ENCODE peak calls at places on chromosomes 16 and 17, in four cellular contexts. M, S, L and C are unnamed samples.
A peak's percentile ranks its signal among the peaks of the same experiment; 100 is the strongest.

GRCh38 chr17:36945160-36945559 is 3.6 kb upstream of the AATF start:
- DNase-seq in M (no peak), S (no peak), L (no peak), C (no peak)

GRCh38 chr17:31674305-31674704 is 184.7 kb downstream of the COPRS start:
- DNase-seq in M (no peak), S (no peak), L (no peak), C (no peak)

GRCh38 chr16:72400257-72401078 is 228.5 kb upstream of the PMFBP1 start:
- DNase-seq in M (no peak), S (no peak), L (peak; percentile 12), C (peak; percentile 23)

GRCh38 chr17:31349454-31349853 is 28.0 kb upstream of the EVI2A start:
- DNase-seq in M (no peak), S (no peak), L (no peak), C (no peak)

GRCh38 chr16:84243732-84244131 is 3.9 kb upstream of the KCNG4 start:
- DNase-seq in M (no peak), S (no peak), L (no peak), C (no peak)

GRCh38 chr16:66516172-66516807 is 33.6 kb downstream of the TK2 start:
- DNase-seq in M (no peak), S (no peak), L (no peak), C (no peak)

GRCh38 chr17:17239832-17240231 is 2.9 kb upstream of the FLCN start:
- DNase-seq in M (no peak), S (no peak), L (no peak), C (no peak)

GRCh38 chr17:3531266-3532101 is 26.1 kb downstream of the TRPV3 start:
- DNase-seq in M (no peak), S (peak; percentile 66), L (no peak), C (no peak)

GRCh38 chr17:19485800-19486340 is 47.8 kb upstream of the SLC47A1 start:
- DNase-seq in M (no peak), S (no peak), L (no peak), C (peak; percentile 55)

GRCh38 chr16:75105306-75106061 is 11.1 kb downstream of the LDHD start:
- DNase-seq in M (peak; percentile 77), S (peak; percentile 82), L (no peak), C (no peak)

GRCh38 chr16:12729448-12729847 is 74.2 kb downstream of the CPPED1 start:
- DNase-seq in M (no peak), S (no peak), L (no peak), C (no peak)

GRCh38 chr17:9529033-9529748 is 46.4 kb downstream of the STX8 start:
- DNase-seq in M (no peak), S (no peak), L (no peak), C (no peak)

GRCh38 chr16:66409156-66409555 is 17.9 kb upstream of the BEAN1 start:
- DNase-seq in M (no peak), S (no peak), L (no peak), C (no peak)

GRCh38 chr17:31074772-31075538 is 19.8 kb upstream of the NF1 start:
- DNase-seq in M (no peak), S (no peak), L (no peak), C (no peak)

GRCh38 chr17:42049834-42050359 is 504 bp downstream of the C17orf113 start:
- DNase-seq in M (no peak), S (no peak), L (no peak), C (no peak)

GRCh38 chr17:20191066-20191465 is 181.9 kb downstream of the SPECC1 start:
- DNase-seq in M (no peak), S (no peak), L (no peak), C (no peak)

GRCh38 chr17:5785867-5786509 is 201.7 kb upstream of the NLRP1 start:
- DNase-seq in M (no peak), S (no peak), L (no peak), C (no peak)

GRCh38 chr17:48587276-48588073 is 2.6 kb downstream of the HOXB3 start:
- DNase-seq in M (no peak), S (no peak), L (no peak), C (no peak)

GRCh38 chr16:75946058-75946457 is 219.8 kb upstream of the CPHXL start:
- DNase-seq in M (no peak), S (no peak), L (no peak), C (no peak)

DNA sequence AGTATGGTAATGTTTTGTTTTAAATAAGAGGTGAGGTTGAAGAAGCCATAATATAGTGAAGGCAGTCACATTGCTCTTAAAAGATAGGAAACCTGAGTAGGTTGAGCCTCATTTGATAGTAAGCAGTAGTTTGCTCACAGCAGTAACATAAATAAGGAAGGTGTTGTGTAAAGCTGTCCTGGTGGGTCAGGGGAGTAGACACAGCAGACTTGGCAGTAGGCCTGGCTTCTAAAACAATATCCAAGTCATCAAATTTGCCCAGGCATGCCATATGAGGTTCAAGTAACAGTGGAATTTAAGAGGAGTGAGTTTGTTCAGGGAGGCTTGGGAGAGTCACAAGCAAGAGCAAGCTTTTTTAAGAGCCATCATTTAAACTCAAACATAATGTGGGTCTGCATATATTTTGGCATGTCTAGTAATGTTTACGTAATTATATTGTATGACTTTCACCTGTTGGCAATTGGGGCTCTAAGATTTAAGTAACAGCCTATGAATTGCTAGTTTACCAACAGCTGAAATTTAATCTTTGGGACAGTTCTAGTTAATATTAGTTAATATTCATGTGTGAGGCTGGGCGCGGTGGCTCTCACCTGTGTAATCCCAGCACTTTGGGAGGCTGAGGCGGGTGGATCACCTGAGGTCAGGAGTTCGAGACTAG is 6.6 kb downstream of the NFATC3 start:
- DNase-seq in M (no peak), S (no peak), L (peak; percentile 52), C (no peak)
- H3K4me3 ChIP-seq in M (no peak overlapping the region), S (no peak overlapping the region), L (no peak overlapping the region), C (no peak overlapping the region)

GRCh38 chr17:7745748-7746470 is 28.4 kb downstream of the DNAH2 start:
- DNase-seq in M (peak; percentile 50), S (no peak), L (no peak), C (no peak)
- TF ChIP-seq CTCF in M (no peak), S (no peak), L (no peak), C (no peak)

DNA sequence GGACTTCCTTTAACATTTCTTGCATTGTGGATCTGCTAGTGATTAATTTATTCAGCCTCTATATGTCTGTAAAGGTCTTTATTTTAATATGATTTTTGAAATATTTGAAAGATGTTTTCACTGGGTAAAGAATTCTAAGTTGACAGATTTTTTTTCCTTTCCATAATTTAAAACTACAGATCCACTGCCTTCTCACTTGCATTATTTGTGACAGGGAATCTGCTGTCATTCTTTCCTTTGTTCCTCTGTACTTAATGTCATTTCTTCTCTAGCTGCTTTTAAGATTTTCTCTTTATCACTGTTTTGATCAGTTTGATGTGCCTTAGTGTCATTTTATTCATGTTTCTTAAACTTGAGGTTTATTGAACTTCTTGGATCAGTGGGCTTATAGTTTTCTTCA is 159.9 kb downstream of the CYB561 start:
- DNase-seq in M (no peak), S (no peak), L (no peak), C (no peak)
- H3K9me3 ChIP-seq in M (peaks cover 6% of the 10 kb centered on the region), S (peaks cover 31% of the 10 kb centered on the region), L (no peaks in the 10 kb centered on the region), C (peaks cover 17% of the 10 kb centered on the region)

GRCh38 chr16:89243664-89244063 is 26.2 kb downstream of the ZNF778 start:
- DNase-seq in M (no peak), S (no peak), L (no peak), C (no peak)

GRCh38 chr16:89246383-89246902 is 28.9 kb downstream of the ZNF778 start:
- DNase-seq in M (no peak), S (no peak), L (no peak), C (no peak)

GRCh38 chr16:89246903-89247733 is 29.6 kb downstream of the ZNF778 start:
- DNase-seq in M (peak; percentile 85), S (peak; percentile 88), L (peak; percentile 91), C (peak; percentile 89)

GRCh38 chr16:89244754-89245153 is 27.3 kb downstream of the ZNF778 start:
- DNase-seq in M (no peak), S (no peak), L (no peak), C (no peak)

DNA sequence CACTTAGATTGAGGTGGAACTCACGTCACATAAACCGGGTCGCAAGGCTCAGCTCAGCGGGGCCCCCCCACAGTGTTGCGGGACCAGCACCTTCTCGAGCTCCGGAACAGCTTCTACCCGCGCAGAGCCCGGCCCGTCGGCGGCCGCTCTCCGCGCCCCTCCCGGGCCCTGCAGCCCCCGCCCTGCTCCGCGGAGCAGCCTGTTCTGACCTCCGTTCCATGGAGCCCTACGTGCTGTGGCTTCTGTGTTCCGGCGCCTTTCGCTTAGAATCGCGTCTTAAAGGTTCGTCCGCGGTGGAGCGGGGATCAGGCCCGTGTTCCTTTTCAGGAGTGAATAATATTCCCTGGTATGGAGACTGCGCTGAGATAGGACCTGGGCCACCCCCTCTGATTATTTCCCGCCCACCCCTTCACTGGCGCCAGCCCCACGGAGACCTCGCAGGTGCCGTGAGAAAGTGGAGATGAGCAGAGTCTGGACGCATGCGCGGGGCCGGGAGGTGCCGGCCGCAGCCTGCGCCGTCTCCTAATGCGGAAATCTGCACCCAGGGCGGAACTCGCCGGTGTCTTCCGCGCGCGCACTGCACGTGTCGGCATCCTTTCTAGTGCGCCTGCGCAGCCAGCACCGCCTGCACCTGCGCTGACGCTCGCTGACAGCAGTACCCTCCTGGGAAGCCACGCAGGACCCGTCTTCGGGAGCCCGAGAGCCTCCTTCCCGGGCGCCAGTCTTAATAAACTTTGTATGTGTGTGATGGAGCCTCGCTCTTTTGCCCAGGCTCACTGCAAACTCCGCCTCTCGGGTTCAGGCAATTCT is 30.9 kb downstream of the ZNF778 start:
- DNase-seq in M (no peak), S (no peak), L (no peak), C (no peak)
- H3K4me3 ChIP-seq in M (peak overlapping the region; percentile 49), S (peak overlapping the region; percentile 49), L (peak overlapping the region; percentile 36), C (peak overlapping the region; percentile 58)

DNA sequence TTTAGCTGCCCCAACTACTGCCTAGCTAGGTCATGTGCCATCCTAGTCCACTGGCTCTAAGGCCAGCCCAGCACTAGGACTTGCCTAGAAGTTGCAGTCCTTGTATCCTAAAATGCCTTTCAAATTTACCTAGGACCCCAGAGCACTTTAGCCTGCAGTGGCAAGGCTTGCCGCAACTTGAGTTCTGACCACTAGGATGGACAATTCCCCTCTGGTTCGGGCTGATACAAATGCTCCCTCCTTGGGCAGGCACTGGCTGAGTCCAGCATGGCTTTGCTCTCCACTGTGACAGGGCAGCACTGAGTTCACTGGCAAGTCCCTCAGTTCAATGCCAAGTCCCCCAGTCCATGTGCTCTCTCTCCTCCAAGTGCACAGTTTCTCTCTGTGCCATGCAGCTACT is 9.9 kb upstream of the TMEM219 start:
- DNase-seq in M (no peak), S (no peak), L (no peak), C (no peak)
- TF ChIP-seq CTCF in M (no peak), S (no peak), L (no peak), C (no peak)